ENCODE peak calls at places on chromosomes 2 and 18, in ten cellular contexts. One of them, this sample, is unnamed.

GRCh38 chr2:158637357-158637756 is 157.8 kb upstream of the DAPL1 start:
- DNase-seq in stomach: no peak
- DNase-seq in IMR-90: no peak
- DNase-seq in GM13977: no peak
- DNase-seq in upper lobe of right lung: no peak
- DNase-seq in foreskin fibroblast: no peak
- DNase-seq in BJ: no peak
- DNase-seq in body of pancreas: no peak
- DNase-seq in cardiac fibroblast: no peak
- DNase-seq in choroid plexus epithelial cell: peak
- DNase-seq in this sample: no peak

GRCh38 chr18:63131106-63131943 is 188.2 kb downstream of the BCL2 start:
- DNase-seq in stomach: no peak
- DNase-seq in IMR-90: peak
- DNase-seq in GM13977: peak
- DNase-seq in upper lobe of right lung: no peak
- DNase-seq in foreskin fibroblast: peak
- DNase-seq in BJ: peak
- DNase-seq in body of pancreas: peak
- DNase-seq in cardiac fibroblast: peak
- DNase-seq in choroid plexus epithelial cell: peak
- DNase-seq in this sample: peak

GRCh38 chr2:74291891-74292621 is 51.2 kb downstream of the SLC4A5 start:
- DNase-seq in stomach: no peak
- DNase-seq in IMR-90: no peak
- DNase-seq in GM13977: no peak
- DNase-seq in upper lobe of right lung: no peak
- DNase-seq in foreskin fibroblast: no peak
- DNase-seq in BJ: no peak
- DNase-seq in body of pancreas: no peak
- DNase-seq in cardiac fibroblast: no peak
- DNase-seq in choroid plexus epithelial cell: peak
- DNase-seq in this sample: no peak

GRCh38 chr2:148674063-148675020 is 29.8 kb downstream of the EPC2 start:
- DNase-seq in stomach: no peak
- DNase-seq in IMR-90: peak
- DNase-seq in GM13977: peak
- DNase-seq in upper lobe of right lung: no peak
- DNase-seq in foreskin fibroblast: no peak
- DNase-seq in BJ: no peak
- DNase-seq in body of pancreas: no peak
- DNase-seq in cardiac fibroblast: peak
- DNase-seq in choroid plexus epithelial cell: peak
- DNase-seq in this sample: peak

GRCh38 chr2:215271466-215271865 is 40.4 kb upstream of the ATIC start:
- DNase-seq in stomach: no peak
- DNase-seq in IMR-90: no peak
- DNase-seq in GM13977: no peak
- DNase-seq in upper lobe of right lung: no peak
- DNase-seq in foreskin fibroblast: no peak
- DNase-seq in BJ: no peak
- DNase-seq in body of pancreas: no peak
- DNase-seq in cardiac fibroblast: no peak
- DNase-seq in choroid plexus epithelial cell: no peak
- DNase-seq in this sample: no peak

GRCh38 chr18:50656396-50656795 is 96.5 kb downstream of the MAPK4 start:
- DNase-seq in stomach: no peak
- DNase-seq in IMR-90: no peak
- DNase-seq in GM13977: no peak
- DNase-seq in upper lobe of right lung: no peak
- DNase-seq in foreskin fibroblast: no peak
- DNase-seq in BJ: no peak
- DNase-seq in body of pancreas: no peak
- DNase-seq in cardiac fibroblast: no peak
- DNase-seq in choroid plexus epithelial cell: no peak
- DNase-seq in this sample: no peak

GRCh38 chr2:70793450-70793849 is 3.0 kb upstream of the FIGLA start:
- DNase-seq in stomach: no peak
- DNase-seq in IMR-90: no peak
- DNase-seq in GM13977: no peak
- DNase-seq in upper lobe of right lung: no peak
- DNase-seq in foreskin fibroblast: no peak
- DNase-seq in BJ: no peak
- DNase-seq in body of pancreas: no peak
- DNase-seq in cardiac fibroblast: no peak
- DNase-seq in choroid plexus epithelial cell: no peak
- DNase-seq in this sample: peak

GRCh38 chr2:203783496-203784203 is 77.2 kb downstream of the CD28 start:
- DNase-seq in stomach: no peak
- DNase-seq in IMR-90: peak
- DNase-seq in GM13977: no peak
- DNase-seq in upper lobe of right lung: no peak
- DNase-seq in foreskin fibroblast: peak
- DNase-seq in BJ: peak
- DNase-seq in body of pancreas: no peak
- DNase-seq in cardiac fibroblast: peak
- DNase-seq in choroid plexus epithelial cell: peak
- DNase-seq in this sample: no peak

GRCh38 chr18:57078614-57079013 is 68.3 kb upstream of the BOD1L2 start:
- DNase-seq in stomach: no peak
- DNase-seq in IMR-90: no peak
- DNase-seq in GM13977: no peak
- DNase-seq in upper lobe of right lung: no peak
- DNase-seq in foreskin fibroblast: no peak
- DNase-seq in BJ: no peak
- DNase-seq in body of pancreas: no peak
- DNase-seq in cardiac fibroblast: no peak
- DNase-seq in choroid plexus epithelial cell: no peak
- DNase-seq in this sample: no peak

GRCh38 chr2:196399736-196400691 is 228.6 kb upstream of the STK17B start:
- DNase-seq in stomach: no peak
- DNase-seq in IMR-90: peak
- DNase-seq in GM13977: no peak
- DNase-seq in upper lobe of right lung: no peak
- DNase-seq in foreskin fibroblast: peak
- DNase-seq in BJ: peak
- DNase-seq in body of pancreas: no peak
- DNase-seq in cardiac fibroblast: peak
- DNase-seq in choroid plexus epithelial cell: peak
- DNase-seq in this sample: peak

GRCh38 chr18:77360315-77361186 is 110.9 kb downstream of the GALR1 start:
- DNase-seq in stomach: no peak
- DNase-seq in IMR-90: no peak
- DNase-seq in GM13977: no peak
- DNase-seq in upper lobe of right lung: no peak
- DNase-seq in foreskin fibroblast: no peak
- DNase-seq in BJ: no peak
- DNase-seq in body of pancreas: no peak
- DNase-seq in cardiac fibroblast: no peak
- DNase-seq in choroid plexus epithelial cell: peak
- DNase-seq in this sample: peak

GRCh38 chr2:182522428-182522896 is 95.6 kb upstream of the PDE1A start:
- DNase-seq in stomach: no peak
- DNase-seq in IMR-90: no peak
- DNase-seq in GM13977: no peak
- DNase-seq in upper lobe of right lung: no peak
- DNase-seq in foreskin fibroblast: peak
- DNase-seq in BJ: peak
- DNase-seq in body of pancreas: no peak
- DNase-seq in cardiac fibroblast: no peak
- DNase-seq in choroid plexus epithelial cell: peak
- DNase-seq in this sample: no peak

GRCh38 chr2:174600349-174600748 is 2.7 kb upstream of the WIPF1 start:
- DNase-seq in stomach: no peak
- DNase-seq in IMR-90: no peak
- DNase-seq in GM13977: no peak
- DNase-seq in upper lobe of right lung: no peak
- DNase-seq in foreskin fibroblast: no peak
- DNase-seq in BJ: no peak
- DNase-seq in body of pancreas: no peak
- DNase-seq in cardiac fibroblast: no peak
- DNase-seq in choroid plexus epithelial cell: no peak
- DNase-seq in this sample: no peak

GRCh38 chr2:157782057-157782845 is 93.9 kb downstream of the ACVR1 start:
- DNase-seq in stomach: no peak
- DNase-seq in IMR-90: peak
- DNase-seq in GM13977: no peak
- DNase-seq in upper lobe of right lung: no peak
- DNase-seq in foreskin fibroblast: no peak
- DNase-seq in BJ: no peak
- DNase-seq in body of pancreas: no peak
- DNase-seq in cardiac fibroblast: peak
- DNase-seq in choroid plexus epithelial cell: peak
- DNase-seq in this sample: no peak

GRCh38 chr2:68294187-68294586 is 25.6 kb downstream of the CNRIP1 start:
- DNase-seq in stomach: no peak
- DNase-seq in IMR-90: no peak
- DNase-seq in GM13977: no peak
- DNase-seq in upper lobe of right lung: no peak
- DNase-seq in foreskin fibroblast: no peak
- DNase-seq in BJ: no peak
- DNase-seq in body of pancreas: no peak
- DNase-seq in cardiac fibroblast: no peak
- DNase-seq in choroid plexus epithelial cell: no peak
- DNase-seq in this sample: no peak
- TF ChIP-seq CTCF in stomach: no peak
- TF ChIP-seq CTCF in IMR-90: no peak
- TF ChIP-seq CTCF in GM13977: no peak
- TF ChIP-seq CTCF in upper lobe of right lung: no peak
- TF ChIP-seq CTCF in foreskin fibroblast: no peak
- TF ChIP-seq CTCF in BJ: no peak
- TF ChIP-seq CTCF in body of pancreas: no peak
- TF ChIP-seq CTCF in cardiac fibroblast: no peak
- TF ChIP-seq CTCF in choroid plexus epithelial cell: peak
- TF ChIP-seq CTCF in this sample: no peak

DNA sequence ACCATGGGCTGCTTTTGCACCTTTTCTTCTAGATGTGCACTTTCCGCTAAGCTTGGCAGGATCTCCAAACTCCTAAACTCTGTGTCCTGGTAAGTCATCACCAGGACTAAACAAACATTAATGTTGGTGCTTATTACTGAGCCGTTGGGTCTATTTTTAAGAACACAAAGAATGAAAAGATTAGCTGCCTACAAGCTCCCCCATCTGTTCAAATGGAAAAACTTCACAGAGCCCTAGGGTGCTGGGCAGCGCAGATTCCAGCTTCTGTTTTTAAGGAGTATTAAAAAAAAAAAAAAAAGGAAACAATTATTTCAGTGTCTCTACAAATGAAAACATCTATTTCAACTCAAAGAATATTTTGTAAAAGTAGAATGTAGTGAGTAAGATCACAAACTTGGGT is 97.8 kb upstream of the AQP4 start:
- DNase-seq in stomach: no peak
- DNase-seq in IMR-90: no peak
- DNase-seq in GM13977: no peak
- DNase-seq in upper lobe of right lung: no peak
- DNase-seq in foreskin fibroblast: peak
- DNase-seq in BJ: no peak
- DNase-seq in body of pancreas: no peak
- DNase-seq in cardiac fibroblast: peak
- DNase-seq in choroid plexus epithelial cell: peak
- DNase-seq in this sample: peak
- TF ChIP-seq CTCF in stomach: no peak
- TF ChIP-seq CTCF in IMR-90: no peak
- TF ChIP-seq CTCF in GM13977: no peak
- TF ChIP-seq CTCF in upper lobe of right lung: peak
- TF ChIP-seq CTCF in foreskin fibroblast: no peak
- TF ChIP-seq CTCF in BJ: no peak
- TF ChIP-seq CTCF in body of pancreas: no peak
- TF ChIP-seq CTCF in cardiac fibroblast: no peak
- TF ChIP-seq CTCF in choroid plexus epithelial cell: peak
- TF ChIP-seq CTCF in this sample: peak

DNA sequence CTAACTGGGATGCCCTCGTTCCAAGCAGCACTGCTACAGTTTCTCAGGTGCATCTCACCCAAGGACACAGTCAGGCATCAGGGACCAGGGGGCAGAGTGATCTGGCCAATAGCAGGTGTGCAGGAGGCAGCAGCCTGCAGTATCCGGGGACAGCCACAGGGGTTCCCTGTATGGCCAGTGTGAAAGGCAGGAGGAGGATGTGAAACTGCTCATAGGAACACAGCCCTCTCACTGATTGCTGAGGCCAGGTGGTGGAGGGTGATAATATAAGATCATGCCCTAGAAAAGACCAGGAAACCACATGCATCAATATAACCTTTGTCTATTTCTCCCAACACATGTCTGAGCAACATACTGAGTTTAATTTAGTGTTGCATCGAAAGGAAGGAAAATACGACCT is 112.7 kb upstream of the TACR1 start:
- DNase-seq in stomach: no peak
- DNase-seq in IMR-90: no peak
- DNase-seq in GM13977: peak
- DNase-seq in upper lobe of right lung: no peak
- DNase-seq in foreskin fibroblast: no peak
- DNase-seq in BJ: no peak
- DNase-seq in body of pancreas: no peak
- DNase-seq in cardiac fibroblast: no peak
- DNase-seq in choroid plexus epithelial cell: no peak
- DNase-seq in this sample: peak
- TF ChIP-seq CTCF in stomach: no peak
- TF ChIP-seq CTCF in IMR-90: peak
- TF ChIP-seq CTCF in GM13977: peak
- TF ChIP-seq CTCF in upper lobe of right lung: no peak
- TF ChIP-seq CTCF in foreskin fibroblast: no peak
- TF ChIP-seq CTCF in BJ: no peak
- TF ChIP-seq CTCF in body of pancreas: no peak
- TF ChIP-seq CTCF in cardiac fibroblast: peak
- TF ChIP-seq CTCF in choroid plexus epithelial cell: no peak
- TF ChIP-seq CTCF in this sample: peak

DNA sequence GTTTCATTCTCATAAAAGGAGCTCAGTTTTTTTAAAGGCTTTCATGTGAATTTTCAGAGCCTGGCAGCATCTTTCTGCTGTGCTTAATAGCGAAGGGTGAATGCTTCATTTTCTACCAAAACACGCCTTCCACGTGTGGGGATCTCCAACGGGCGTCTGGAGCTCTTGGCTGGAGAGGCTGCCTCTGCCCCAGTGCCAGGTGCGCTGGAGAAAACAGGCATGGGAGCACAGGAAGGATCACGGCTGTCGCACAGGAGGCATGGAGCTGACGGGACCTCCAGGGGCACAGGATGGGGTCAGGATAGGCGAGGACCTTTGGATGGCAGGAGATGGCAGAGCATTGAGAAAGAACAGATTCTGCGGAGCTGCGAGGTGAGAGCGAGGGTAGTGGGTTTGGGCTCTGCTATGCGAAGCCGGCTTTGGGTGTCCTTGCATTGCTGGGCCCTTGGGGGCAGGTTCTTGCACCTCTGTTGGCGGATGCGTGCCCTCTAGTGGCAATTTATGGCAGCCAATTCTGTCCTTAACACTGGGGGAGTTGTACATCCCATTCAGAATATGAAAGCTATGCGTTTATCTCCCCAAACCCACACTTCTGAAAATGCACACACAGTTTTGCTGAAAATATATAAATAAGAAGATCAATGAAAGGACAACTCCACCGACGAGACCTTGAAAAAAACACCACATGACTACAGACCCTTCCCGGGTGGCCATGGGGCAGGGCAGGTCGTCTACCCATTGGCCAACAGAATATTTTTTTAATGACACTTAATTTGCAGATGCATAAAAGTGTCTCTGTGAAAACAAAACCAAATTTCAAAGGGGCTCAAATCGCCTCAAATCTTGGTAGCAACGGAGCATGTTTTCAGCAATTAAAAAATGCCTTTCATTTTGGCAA is 90.4 kb upstream of the SLC35G4 start:
- DNase-seq in stomach: no peak
- DNase-seq in IMR-90: peak
- DNase-seq in GM13977: peak
- DNase-seq in upper lobe of right lung: no peak
- DNase-seq in foreskin fibroblast: peak
- DNase-seq in BJ: no peak
- DNase-seq in body of pancreas: peak
- DNase-seq in cardiac fibroblast: peak
- DNase-seq in choroid plexus epithelial cell: peak
- DNase-seq in this sample: peak
- TF ChIP-seq CTCF in stomach: no peak
- TF ChIP-seq CTCF in IMR-90: peak
- TF ChIP-seq CTCF in GM13977: peak
- TF ChIP-seq CTCF in upper lobe of right lung: peak
- TF ChIP-seq CTCF in foreskin fibroblast: peak
- TF ChIP-seq CTCF in BJ: peak
- TF ChIP-seq CTCF in body of pancreas: peak
- TF ChIP-seq CTCF in cardiac fibroblast: peak
- TF ChIP-seq CTCF in choroid plexus epithelial cell: peak
- TF ChIP-seq CTCF in this sample: peak

This sample was measured in NB4.